ENCODE peak calls at places on chromosome 7, in seven cellular contexts. C, B, G, Z, O, S and L are unnamed samples.

GRCh38 chr7:23184709-23185354 is 3.0 kb downstream of the NUP42 start:
- DNase-seq in C (peak; percentile 34), S (no peak), G (peak; percentile 49), O (peak; percentile 17), Z (peak; percentile 45), B (peak; percentile 75), L (no peak)

GRCh38 chr7:84157171-84157570 is 37.4 kb downstream of the SEMA3A start:
- DNase-seq in O (no peak), S (no peak), G (no peak), B (no peak), Z (no peak), C (no peak), L (no peak)

GRCh38 chr7:150799741-150800575 is at the start of gene TMEM176B:
- DNase-seq in O (no peak), C (no peak), Z (no peak), S (no peak), B (no peak), G (no peak), L (no peak)

GRCh38 chr7:20721086-20721485 is 65.6 kb downstream of the SP8 start:
- DNase-seq in Z (no peak), G (no peak), C (no peak), B (no peak), O (no peak), S (no peak), L (no peak)

GRCh38 chr7:24349339-24349738 is 65.3 kb downstream of the NPY start:
- DNase-seq in O (no peak), Z (no peak), S (no peak), C (no peak), B (no peak), G (no peak), L (no peak)

GRCh38 chr7:88279323-88279722 is 27.4 kb downstream of the STEAP4 start:
- DNase-seq in B (no peak), S (no peak), O (no peak), G (no peak), C (no peak), Z (no peak), L (no peak)

GRCh38 chr7:30471205-30471604 is 7.4 kb downstream of the NOD1 start:
- DNase-seq in Z (no peak), O (no peak), S (no peak), G (no peak), B (no peak), C (no peak), L (no peak)

GRCh38 chr7:149776305-149776704 is 2.9 kb upstream of the ZNF467 start:
- DNase-seq in Z (peak; percentile 55), B (peak; percentile 71), O (no peak), S (no peak), G (no peak), C (no peak), L (no peak)

GRCh38 chr7:117827861-117828260 is 45.4 kb downstream of the CTTNBP2 start:
- DNase-seq in O (no peak), G (no peak), S (no peak), Z (peak; percentile 7), C (peak; percentile 6), B (no peak), L (peak; percentile 56)

GRCh38 chr7:154931906-154932305 is 71.0 kb downstream of the PAXIP1 start:
- DNase-seq in O (no peak), C (no peak), Z (no peak), G (no peak), B (no peak), S (no peak), L (no peak)

GRCh38 chr7:29243777-29244655 is 49.4 kb downstream of the CHN2 start:
- DNase-seq in Z (no peak), C (peak; percentile 29), O (peak; percentile 7), G (no peak), S (peak; percentile 44), B (peak; percentile 23), L (no peak)

GRCh38 chr7:5708271-5708670 is 73.2 kb downstream of the RNF216 start:
- DNase-seq in Z (no peak), C (no peak), G (no peak), B (no peak), O (no peak), S (no peak), L (no peak)

GRCh38 chr7:30188806-30189205 is 54.0 kb downstream of the MTURN start:
- DNase-seq in S (no peak), C (no peak), O (no peak), Z (no peak), G (no peak), B (no peak), L (no peak)

GRCh38 chr7:130814753-130815152 is 80.7 kb upstream of the KLF14 start:
- DNase-seq in S (no peak), G (no peak), O (no peak), B (peak; percentile 37), Z (peak; percentile 37), C (peak; percentile 26), L (peak; percentile 32)

GRCh38 chr7:72183835-72184234 is 228.3 kb downstream of the CALN1 start:
- DNase-seq in S (no peak), O (no peak), Z (no peak), B (peak; percentile 40), G (peak; percentile 6), C (peak; percentile 1), L (no peak)

GRCh38 chr7:123557016-123557630 is 495 bp downstream of the NDUFA5 start:
- DNase-seq in O (no peak), B (no peak), S (no peak), G (no peak), C (no peak), Z (no peak), L (no peak)

GRCh38 chr7:101733713-101734475 is 83.5 kb upstream of the CUX1 start:
- DNase-seq in S (no peak), B (peak; percentile 90), G (peak; percentile 57), C (no peak), O (no peak), Z (peak; percentile 18), L (no peak)

GRCh38 chr7:127251048-127251451 is 1.7 kb downstream of the GRM8 start:
- DNase-seq in G (no peak), S (no peak), B (no peak), O (no peak), C (no peak), Z (no peak), L (no peak)

GRCh38 chr7:43572516-43573049 is 10.3 kb upstream of the STK17A start:
- DNase-seq in C (peak; percentile 38), S (no peak), G (no peak), B (peak; percentile 82), Z (peak; percentile 80), O (no peak), L (peak; percentile 48)

DNA sequence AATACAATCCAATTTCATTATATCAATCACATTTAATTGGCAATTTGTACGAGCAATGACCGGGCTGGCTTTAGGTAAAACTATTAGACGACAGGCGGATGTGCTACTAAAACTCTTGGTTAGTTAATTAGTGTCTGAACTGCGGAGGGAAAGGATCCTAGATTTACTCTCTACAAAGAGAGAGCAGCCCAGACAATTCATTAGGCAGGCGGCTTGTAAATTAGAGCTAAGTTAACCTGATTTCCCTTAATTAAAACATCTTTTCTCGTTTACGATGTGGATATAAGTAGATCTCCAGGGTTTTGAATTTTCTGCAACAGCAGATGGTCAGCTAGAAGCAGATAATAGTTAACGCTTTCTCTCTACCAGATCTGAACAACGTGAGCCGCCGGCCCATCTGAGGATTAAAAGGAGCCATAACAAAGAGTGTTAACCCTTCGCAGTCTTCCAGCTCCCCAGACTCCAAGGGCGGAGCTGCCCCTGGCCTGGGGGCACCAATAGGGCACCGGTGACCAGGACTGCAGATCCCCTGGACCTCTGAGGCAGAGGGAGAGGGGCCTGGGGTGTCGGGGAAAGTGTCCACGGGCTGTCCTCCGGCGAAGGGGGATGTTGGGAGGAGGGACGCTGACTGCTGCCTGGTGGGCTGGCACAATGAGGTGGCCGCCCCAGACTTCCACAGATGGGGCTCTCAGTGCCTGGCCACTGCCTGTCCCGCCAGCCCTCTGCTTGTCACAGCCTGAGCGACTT is 6.3 kb upstream of the UNCX start:
- DNase-seq in O (no peak), C (no peak), G (no peak), Z (no peak), S (no peak), B (no peak), L (no peak)
- TF ChIP-seq EZH2 in O (no peak), C (no peak), G (no peak), Z (peak; percentile 63), S (peak; percentile 77), B (no peak), L (no peak)

GRCh38 chr7:55198634-55199366 is 166.3 kb upstream of the LANCL2 start:
- DNase-seq in B (no peak), Z (no peak), S (no peak), G (no peak), O (no peak), C (no peak), L (no peak)
- TF ChIP-seq POLR2AphosphoS5 in B (no peak), Z (no peak), S (no peak), G (no peak), O (no peak), C (no peak), L (no peak)

GRCh38 chr7:106730021-106730420 is 69.1 kb upstream of the CCDC71L start:
- DNase-seq in Z (peak; percentile 31), B (no peak), O (no peak), C (no peak), G (no peak), S (no peak), L (no peak)
- H3K9ac ChIP-seq in Z (no peak overlapping the region), B (no peak overlapping the region), O (no peak overlapping the region), C (no peak overlapping the region), G (no peak overlapping the region), S (no peak overlapping the region), L (no peak overlapping the region)

DNA sequence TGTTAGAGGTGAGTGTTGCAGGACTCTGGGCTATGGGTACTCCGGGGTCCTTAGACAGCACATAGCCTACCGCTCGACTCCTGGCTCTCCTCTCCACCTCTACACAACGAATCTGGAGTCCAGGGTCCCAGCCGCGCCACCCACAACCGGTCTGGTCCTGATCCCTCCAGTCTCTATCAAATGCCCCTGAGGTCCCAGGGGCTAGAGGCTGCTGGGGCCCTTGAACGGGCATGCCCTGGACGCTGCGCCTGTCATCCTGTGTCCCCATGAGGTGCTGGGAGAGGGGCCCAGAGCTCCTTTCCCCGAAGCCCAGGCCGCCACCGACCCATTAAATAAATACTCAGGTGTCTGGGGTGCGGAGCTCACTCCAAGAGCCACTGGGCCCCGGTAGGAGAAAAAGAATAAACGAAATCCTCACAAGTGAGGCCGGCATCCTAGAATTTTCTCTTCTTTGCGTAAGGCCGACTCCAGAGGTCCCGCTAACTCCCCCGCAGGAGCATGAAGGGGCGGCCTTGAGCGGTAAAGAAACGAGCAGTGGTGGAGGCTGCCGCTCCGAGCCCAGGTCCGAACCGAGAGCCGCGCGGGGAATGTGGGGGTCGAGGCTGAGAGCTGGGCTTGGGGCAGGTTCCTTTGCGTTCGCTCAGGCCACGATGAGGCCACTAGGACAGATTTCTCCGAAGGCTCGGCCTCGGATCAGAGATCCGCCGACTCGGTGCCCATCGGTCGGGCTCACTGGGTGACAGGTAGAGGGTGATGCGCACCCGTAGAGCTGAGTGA is 166.7 kb downstream of the NRF1 start:
- DNase-seq in O (no peak), C (no peak), S (no peak), B (no peak), Z (no peak), G (no peak), L (no peak)
- TF ChIP-seq EZH2 in O (no peak), C (no peak), S (peak; percentile 87), B (no peak), Z (no peak), G (no peak), L (no peak)